ENCODE peak calls at places on chromosomes 5 and 9, in eight cellular contexts. N is PC-3, U is GM23338, K is HCT116, E is OCI-LY7, O is MM.1S, Q is SK-N-SH, L is hepatocyte. W is an unnamed sample. For H3K9me2, the result is how much of the 10 kb centered on the place peaks cover.

GRCh38 chr5:78588517-78588916 is 60.1 kb downstream of the LHFPL2 start:
- DNase-seq in N (no peak), U (no peak), K (no peak), E (no peak), O (no peak), Q (no peak), L (no peak), W (no peak)

GRCh38 chr5:145068696-145069095 is 766.4 kb downstream of the PRELID2 start:
- DNase-seq in N (no peak), U (no peak), K (no peak), E (no peak), O (no peak), Q (no peak), L (no peak), W (no peak)

GRCh38 chr5:181223041-181223728 is at the start of gene TRIM41:
- DNase-seq in N (peak), U (peak), K (peak), E (peak), O (peak), Q (peak), L (peak), W (peak)

GRCh38 chr5:109487753-109488420 is 78.1 kb upstream of the PJA2 start:
- DNase-seq in N (no peak), U (no peak), K (no peak), E (no peak), O (no peak), Q (no peak), L (no peak), W (no peak)

GRCh38 chr5:111172504-111172903 is 51.7 kb upstream of the CAMK4 start:
- DNase-seq in N (no peak), U (peak), K (no peak), E (no peak), O (no peak), Q (no peak), L (no peak), W (no peak)

GRCh38 chr5:150490754-150491153 is 17.2 kb upstream of the NDST1 start:
- DNase-seq in N (no peak), U (no peak), K (no peak), E (no peak), O (no peak), Q (no peak), L (no peak), W (no peak)

GRCh38 chr9:111939322-111939721 is 42.7 kb downstream of the UGCG start:
- DNase-seq in N (peak), U (no peak), K (no peak), E (no peak), O (no peak), Q (no peak), L (no peak), W (no peak)

GRCh38 chr9:124149992-124150391 is 107.8 kb upstream of the NEK6 start:
- DNase-seq in N (peak), U (peak), K (no peak), E (no peak), O (no peak), Q (no peak), L (no peak), W (no peak)

GRCh38 chr5:114055810-114056476 is 305.9 kb upstream of the KCNN2 start:
- DNase-seq in N (no peak), U (peak), K (no peak), E (no peak), O (no peak), Q (peak), L (peak), W (no peak)

GRCh38 chr5:124735169-124735858 is 11.1 kb downstream of the ZNF608 start:
- DNase-seq in N (no peak), U (peak), K (no peak), E (peak), O (no peak), Q (peak), L (peak), W (no peak)

GRCh38 chr9:130283514-130284248 is 18.1 kb downstream of the HMCN2 start:
- DNase-seq in N (no peak), U (no peak), K (no peak), E (no peak), O (no peak), Q (no peak), L (no peak), W (no peak)

GRCh38 chr9:89773170-89773569 is 168.4 kb downstream of the GADD45G start:
- DNase-seq in N (no peak), U (no peak), K (no peak), E (no peak), O (no peak), Q (no peak), L (no peak), W (no peak)

GRCh38 chr9:68964102-68964541 is 49.8 kb downstream of the PRKACG start:
- DNase-seq in N (peak), U (no peak), K (no peak), E (no peak), O (no peak), Q (no peak), L (no peak), W (no peak)

GRCh38 chr9:134738869-134739659 is 97.5 kb downstream of the COL5A1 start:
- DNase-seq in N (peak), U (peak), K (peak), E (peak), O (no peak), Q (peak), L (peak), W (peak)

GRCh38 chr9:18554244-18554643 is 80.3 kb downstream of the ADAMTSL1 start:
- DNase-seq in N (peak), U (no peak), K (no peak), E (no peak), O (no peak), Q (no peak), L (no peak), W (no peak)

GRCh38 chr5:74464512-74465209 is 175.9 kb downstream of the ENC1 start:
- DNase-seq in N (no peak), U (no peak), K (no peak), E (peak), O (peak), Q (no peak), L (no peak), W (no peak)

GRCh38 chr5:143757116-143757515 is 54.8 kb upstream of the HMHB1 start:
- DNase-seq in N (no peak), U (no peak), K (no peak), E (no peak), O (no peak), Q (no peak), L (no peak), W (no peak)

GRCh38 chr9:121862371-121862970 is 211.0 kb downstream of the DAB2IP start:
- DNase-seq in N (no peak), U (no peak), K (no peak), E (no peak), O (no peak), Q (no peak), L (no peak), W (no peak)

GRCh38 chr9:113632776-113633590 is 169.5 kb downstream of the RGS3 start:
- DNase-seq in N (no peak), U (no peak), K (no peak), E (no peak), O (no peak), Q (no peak), L (no peak), W (no peak)

GRCh38 chr9:87714819-87715218 is 11.1 kb upstream of the CTSL start:
- DNase-seq in N (peak), U (no peak), K (no peak), E (no peak), O (no peak), Q (no peak), L (peak), W (no peak)

GRCh38 chr5:123808841-123809240 is 296.9 kb downstream of the CSNK1G3 start:
- DNase-seq in N (no peak), U (no peak), K (no peak), E (no peak), O (no peak), Q (no peak), L (no peak), W (no peak)

GRCh38 chr5:191036-191948 is at the start of gene LRRC14B:
- DNase-seq in N (no peak), U (no peak), K (no peak), E (peak), O (peak), Q (no peak), L (no peak), W (no peak)

GRCh38 chr5:82163459-82164108 is 114.6 kb downstream of the RPS23 start:
- DNase-seq in N (peak), U (no peak), K (no peak), E (no peak), O (no peak), Q (no peak), L (no peak), W (no peak)

GRCh38 chr9:128902351-128903078 is 18.3 kb upstream of the PHYHD1 start:
- DNase-seq in N (peak), U (no peak), K (no peak), E (peak), O (peak), Q (no peak), L (no peak), W (peak)

GRCh38 chr9:106878943-106879916 is 16.3 kb downstream of the ZNF462 start:
- DNase-seq in N (peak), U (peak), K (no peak), E (no peak), O (no peak), Q (peak), L (peak), W (no peak)

GRCh38 chr5:15008476-15008875 is 136.9 kb upstream of the ANKH start:
- DNase-seq in N (peak), U (peak), K (peak), E (no peak), O (no peak), Q (no peak), L (peak), W (peak)

GRCh38 chr5:75435101-75435500 is 76.3 kb downstream of the CERT1 start:
- DNase-seq in N (no peak), U (no peak), K (no peak), E (no peak), O (no peak), Q (no peak), L (no peak), W (no peak)

GRCh38 chr9:110156416-110156815 is 51.5 kb downstream of the C9orf152 start:
- DNase-seq in N (no peak), U (no peak), K (no peak), E (no peak), O (peak), Q (no peak), L (no peak), W (no peak)

GRCh38 chr5:125823572-125823971 is 599.6 kb upstream of the GRAMD2B start:
- DNase-seq in N (peak), U (no peak), K (no peak), E (no peak), O (no peak), Q (no peak), L (no peak), W (no peak)

GRCh38 chr5:125829349-125829748 is 593.9 kb upstream of the GRAMD2B start:
- DNase-seq in N (no peak), U (no peak), K (no peak), E (peak), O (peak), Q (no peak), L (no peak), W (no peak)

GRCh38 chr5:125826214-125826613 is 597.0 kb upstream of the GRAMD2B start:
- DNase-seq in N (no peak), U (peak), K (no peak), E (no peak), O (no peak), Q (no peak), L (no peak), W (no peak)
- TF ChIP-seq CTCF in N (no peak), U (peak), K (no peak), E (no peak), O (no peak), Q (no peak), L (peak), W (no peak)

GRCh38 chr5:92909545-92909962 is 671.5 kb downstream of the NR2F1-AS1 start:
- DNase-seq in N (peak), U (peak), K (no peak), E (peak), O (no peak), Q (peak), L (peak), W (no peak)

GRCh38 chr5:92911851-92912250 is 669.2 kb downstream of the NR2F1-AS1 start:
- DNase-seq in N (no peak), U (no peak), K (no peak), E (no peak), O (no peak), Q (no peak), L (no peak), W (no peak)

GRCh38 chr5:92912280-92912679 is 668.7 kb downstream of the NR2F1-AS1 start:
- DNase-seq in N (no peak), U (peak), K (no peak), E (no peak), O (no peak), Q (no peak), L (no peak), W (no peak)

GRCh38 chr5:92908952-92909351 is 672.1 kb downstream of the NR2F1-AS1 start:
- DNase-seq in N (no peak), U (no peak), K (no peak), E (no peak), O (peak), Q (no peak), L (no peak), W (no peak)

DNA sequence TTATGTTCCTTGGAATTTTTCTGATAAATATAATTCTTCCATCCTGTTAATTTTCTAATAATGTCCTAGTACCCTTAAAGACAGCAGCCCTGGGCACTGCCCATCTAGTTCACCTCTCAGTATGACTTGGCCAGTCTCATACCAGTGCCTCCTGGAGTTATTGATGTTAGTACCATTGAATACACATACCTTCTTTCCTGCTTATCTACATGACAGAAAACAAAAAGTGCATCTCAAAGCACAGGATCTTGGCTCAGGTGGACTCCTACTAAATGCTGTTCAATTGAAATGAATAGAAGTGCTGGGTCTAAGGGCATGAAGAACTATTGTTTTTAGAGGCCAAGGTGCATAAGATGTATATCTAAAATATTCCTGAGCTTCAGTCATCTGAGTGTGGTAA is 669.7 kb downstream of the NR2F1-AS1 start:
- DNase-seq in N (no peak), U (peak), K (no peak), E (no peak), O (no peak), Q (no peak), L (no peak), W (no peak)
- H3K9me2 ChIP-seq in N (under half), U (under half), K (under half), E (under half), O (under half), Q (under half), L (under half), W (under half)

DNA sequence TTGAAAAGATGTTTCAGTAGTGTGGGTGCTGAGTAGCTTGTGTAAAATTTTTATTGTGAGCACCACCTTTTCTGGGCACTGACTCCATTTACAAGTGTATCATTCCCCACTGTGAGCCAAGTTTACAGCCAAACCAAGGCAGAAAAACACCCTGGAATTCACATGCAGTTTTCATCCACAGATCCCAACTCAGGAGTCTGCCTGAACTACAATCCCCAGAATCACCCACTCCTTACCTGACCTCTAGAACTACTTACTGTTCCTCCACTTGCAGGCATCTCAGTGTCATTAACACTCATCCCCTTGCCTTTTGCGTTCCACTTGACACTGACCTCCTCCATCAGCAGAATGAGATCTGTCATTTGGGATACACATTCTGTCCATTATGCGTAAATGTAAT is 2042.6 kb upstream of the CDH6 start:
- DNase-seq in N (no peak), U (peak), K (no peak), E (no peak), O (no peak), Q (no peak), L (no peak), W (no peak)
- TF ChIP-seq CTCF in N (no peak), U (no peak), K (no peak), E (no peak), O (no peak), Q (no peak), L (no peak), W (no peak)

DNA sequence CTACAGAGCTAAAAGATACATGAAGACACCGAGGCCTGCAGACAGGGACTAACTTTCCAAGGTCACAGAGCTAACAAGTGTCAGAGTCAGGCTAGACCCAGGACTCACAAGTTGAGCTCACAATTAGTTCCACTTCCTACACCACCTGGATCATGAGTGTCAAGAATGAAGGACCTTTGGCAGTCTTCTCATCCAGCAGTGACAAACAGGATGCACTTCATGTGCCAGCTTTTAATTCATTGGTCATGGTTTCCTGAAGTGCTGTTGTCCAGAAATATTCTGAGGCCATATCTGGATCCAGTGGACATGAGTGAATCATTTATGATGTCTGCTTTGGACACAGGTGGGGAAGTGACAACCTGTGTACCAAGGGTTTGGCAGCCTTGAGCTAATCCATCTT is 77.4 kb downstream of the KCNIP1 start:
- DNase-seq in N (no peak), U (no peak), K (no peak), E (no peak), O (no peak), Q (no peak), L (no peak), W (no peak)
- H3K9me2 ChIP-seq in N (under half), U (under half), K (under half), E (under half), O (under half), Q (under half), L (under half), W (under half)

DNA sequence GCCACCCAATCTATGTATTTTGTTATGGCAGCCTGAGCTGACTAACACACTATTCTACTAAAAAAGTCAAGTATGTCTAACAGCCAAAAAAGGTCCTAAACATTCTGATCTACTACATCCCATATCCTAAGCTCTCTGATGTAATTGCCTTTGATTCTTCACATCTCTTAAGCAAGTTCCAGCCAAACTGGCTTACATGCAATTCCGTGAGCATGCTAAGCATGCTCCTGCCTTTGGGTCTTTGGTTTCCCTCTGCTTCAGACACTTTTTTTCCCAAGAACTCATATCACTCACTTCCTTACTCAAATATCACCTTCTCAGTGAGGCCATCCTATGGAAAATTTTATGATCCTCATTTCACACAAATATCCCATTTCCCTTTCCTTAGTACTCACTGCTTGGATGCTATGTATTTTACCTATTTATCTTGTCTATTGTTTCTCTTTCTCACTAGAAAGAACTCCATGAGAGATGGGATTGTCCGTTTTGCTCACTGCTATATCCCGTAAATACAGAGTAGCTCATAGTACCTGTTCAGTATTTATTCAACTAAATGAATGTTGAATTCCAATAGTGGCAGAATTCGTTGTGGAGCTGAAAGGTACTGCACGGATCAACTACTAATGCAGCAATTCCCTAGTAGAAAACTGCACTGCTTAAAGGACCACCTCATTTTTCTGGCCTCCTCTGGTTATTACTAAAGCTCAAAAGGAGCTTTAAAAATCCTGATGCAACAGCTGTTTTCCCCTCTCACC is 2.3 kb upstream of the SLC12A2 start:
- DNase-seq in N (peak), U (no peak), K (peak), E (peak), O (no peak), Q (peak), L (no peak), W (no peak)
- TF ChIP-seq CTCF in N (peak), U (no peak), K (no peak), E (peak), O (no peak), Q (peak), L (peak), W (peak)

GRCh38 chr9:38285236-38285635 is 107.3 kb upstream of the ALDH1B1 start:
- DNase-seq in N (no peak), U (no peak), K (no peak), E (no peak), O (no peak), Q (no peak), L (no peak), W (no peak)
- H3K9me2 ChIP-seq in N (under half), U (under half), K (under half), E (under half), O (under half), Q (under half), L (under half), W (under half)

DNA sequence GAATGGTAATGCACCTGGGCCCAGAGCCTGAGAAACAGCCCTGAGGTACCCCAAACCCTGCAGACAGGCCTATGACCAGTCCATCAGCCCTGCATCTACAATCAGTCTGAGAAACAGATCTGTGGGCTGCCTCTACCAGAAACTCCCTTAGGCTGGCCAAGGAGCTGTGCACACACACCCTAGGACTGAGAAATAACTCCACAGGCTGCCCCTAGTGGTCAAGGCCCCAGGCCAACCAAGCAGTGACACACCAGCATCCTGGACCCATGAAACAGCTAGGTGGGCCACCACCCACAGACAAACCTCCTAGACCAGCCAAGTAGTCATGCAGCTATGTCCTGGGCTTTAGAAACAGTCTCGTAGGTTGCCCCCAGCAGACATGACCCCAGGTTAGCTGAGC is 253.6 kb upstream of the VLDLR start:
- DNase-seq in N (no peak), U (no peak), K (no peak), E (peak), O (no peak), Q (no peak), L (no peak), W (no peak)
- TF ChIP-seq CTCF in N (peak), U (peak), K (no peak), E (peak), O (no peak), Q (peak), L (no peak), W (no peak)

DNA sequence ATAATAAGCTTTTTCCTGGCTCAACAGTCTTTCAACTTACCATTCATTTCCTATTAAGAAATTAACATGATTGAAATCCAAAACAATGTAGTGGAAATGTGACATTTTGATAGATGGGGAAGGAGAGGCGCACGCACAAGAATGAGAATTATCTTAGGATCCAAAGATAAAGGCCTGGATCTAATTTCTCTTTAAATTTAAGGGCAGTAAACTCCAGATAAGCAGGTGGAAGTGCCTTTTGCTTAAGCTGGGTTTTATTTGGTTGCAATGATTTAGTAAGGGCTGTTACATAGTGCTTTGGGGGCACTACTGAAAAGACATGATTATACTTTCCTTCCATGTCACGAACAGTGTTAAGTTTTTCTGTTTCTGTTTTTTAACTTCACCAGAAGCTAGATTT is 17.3 kb downstream of the EQTN start:
- DNase-seq in N (no peak), U (no peak), K (no peak), E (no peak), O (no peak), Q (no peak), L (no peak), W (no peak)
- H3K9me2 ChIP-seq in N (under half), U (under half), K (under half), E (under half), O (under half), Q (under half), L (under half), W (under half)

W was measured in PC-9.